ENCODE peak calls at places on chromosomes 4 and X, in four cellular contexts. E, I, M and B are unnamed samples.

GRCh38 chr4:76023381-76023780 is at the start of gene CXCL10:
- DNase-seq in E (no peak), I (no peak), M (no peak), B (no peak)

GRCh38 chrX:46263494-46263893 is 281.7 kb downstream of the ZNF674 start:
- DNase-seq in E (no peak), I (no peak), M (no peak), B (no peak)

GRCh38 chr4:142265536-142265935 is 580.6 kb downstream of the INPP4B start:
- DNase-seq in E (no peak), I (no peak), M (no peak), B (no peak)

GRCh38 chrX:154369453-154370299 is 4.8 kb downstream of the FLNA start:
- DNase-seq in E (peak; percentile 59), I (no peak), M (peak; percentile 25), B (peak; percentile 80)

GRCh38 chrX:22122510-22122909 is 90.4 kb downstream of the PHEX start:
- DNase-seq in E (no peak), I (no peak), M (no peak), B (no peak)

GRCh38 chr4:152609460-152609859 is 70.3 kb downstream of the TMEM154 start:
- DNase-seq in E (no peak), I (no peak), M (no peak), B (no peak)

GRCh38 chrX:150880808-150881165 is 17.7 kb downstream of the CD99L2 start:
- DNase-seq in E (no peak), I (no peak), M (no peak), B (no peak)

GRCh38 chr4:113050361-113050760 is 908 bp downstream of the ANK2 start:
- DNase-seq in E (no peak), I (no peak), M (no peak), B (no peak)

GRCh38 chrX:41604154-41604553 is 84.6 kb upstream of the GPR34 start:
- DNase-seq in E (no peak), I (no peak), M (no peak), B (no peak)

GRCh38 chr4:184471872-184472539 is 2.3 kb downstream of the IRF2 start:
- DNase-seq in E (peak; percentile 18), I (no peak), M (no peak), B (no peak)

GRCh38 chr4:6500481-6501135 is 28.2 kb upstream of the PPP2R2C start:
- DNase-seq in E (no peak), I (no peak), M (no peak), B (no peak)

GRCh38 chrX:153378607-153379006 is 22.5 kb downstream of the PNMA6E start:
- DNase-seq in E (no peak), I (no peak), M (no peak), B (no peak)

GRCh38 chr4:88672987-88673386 is 24.6 kb downstream of the NAP1L5 start:
- DNase-seq in E (peak; percentile 19), I (no peak), M (no peak), B (no peak)

GRCh38 chrX:81082649-81083048 is 119.1 kb downstream of the HMGN5 start:
- DNase-seq in E (no peak), I (no peak), M (no peak), B (no peak)

GRCh38 chrX:111352424-111352823 is 59.6 kb downstream of the DCX start:
- DNase-seq in E (no peak), I (no peak), M (no peak), B (no peak)

GRCh38 chr4:55175779-55176231 is 50.4 kb upstream of the KDR start:
- DNase-seq in E (no peak), I (no peak), M (no peak), B (no peak)
- TF ChIP-seq SPI1 in E (no peak), I (no peak), M (no peak), B (no peak)

DNA sequence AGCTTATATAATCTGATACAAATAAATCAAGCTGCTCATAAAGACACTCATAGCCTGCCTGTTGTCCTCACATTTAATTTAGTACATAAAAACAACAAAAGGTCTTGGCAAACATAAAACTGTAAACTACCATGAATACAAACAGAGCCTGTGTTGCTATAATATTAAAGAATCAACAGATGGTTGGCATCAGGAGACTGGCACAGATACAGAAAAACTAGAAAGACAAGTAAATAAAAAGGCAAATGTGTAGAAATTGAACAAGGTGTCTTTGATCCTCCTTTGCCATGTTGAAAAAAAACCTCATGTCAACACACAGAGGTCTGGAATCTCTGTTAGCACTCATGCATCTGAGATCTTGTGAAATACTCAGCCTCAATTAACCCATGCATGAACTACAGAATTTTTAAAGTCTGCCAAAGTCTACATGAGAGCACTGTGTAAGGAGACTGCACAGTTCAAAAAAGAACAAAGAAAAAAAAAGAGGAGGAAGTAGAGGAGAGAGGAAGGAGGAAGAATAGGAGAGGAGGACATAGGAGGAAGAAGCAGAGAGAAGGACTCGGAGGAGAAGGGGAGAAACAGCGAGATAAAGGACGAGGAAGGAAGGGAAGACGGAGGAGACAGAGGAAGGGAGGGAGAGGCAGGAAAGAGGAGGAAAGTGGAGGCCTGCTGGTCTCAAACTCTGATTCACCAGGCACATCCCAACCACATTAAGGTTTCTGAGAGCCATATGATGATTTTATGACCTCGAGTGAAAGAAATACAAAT is 52.8 kb downstream of the PRDM5 start:
- DNase-seq in E (no peak), I (no peak), M (no peak), B (no peak)
- TF ChIP-seq POLR2AphosphoS5 in E (no peak), I (no peak), M (no peak), B (no peak)

GRCh38 chrX:120512627-120513026 is 43.5 kb upstream of the LAMP2 start:
- DNase-seq in E (no peak), I (no peak), M (no peak), B (no peak)

GRCh38 chrX:120512222-120512621 is 43.1 kb upstream of the LAMP2 start:
- DNase-seq in E (no peak), I (no peak), M (no peak), B (no peak)

GRCh38 chrX:120517936-120518335 is 42.8 kb downstream of the CUL4B start:
- DNase-seq in E (no peak), I (no peak), M (no peak), B (no peak)

DNA sequence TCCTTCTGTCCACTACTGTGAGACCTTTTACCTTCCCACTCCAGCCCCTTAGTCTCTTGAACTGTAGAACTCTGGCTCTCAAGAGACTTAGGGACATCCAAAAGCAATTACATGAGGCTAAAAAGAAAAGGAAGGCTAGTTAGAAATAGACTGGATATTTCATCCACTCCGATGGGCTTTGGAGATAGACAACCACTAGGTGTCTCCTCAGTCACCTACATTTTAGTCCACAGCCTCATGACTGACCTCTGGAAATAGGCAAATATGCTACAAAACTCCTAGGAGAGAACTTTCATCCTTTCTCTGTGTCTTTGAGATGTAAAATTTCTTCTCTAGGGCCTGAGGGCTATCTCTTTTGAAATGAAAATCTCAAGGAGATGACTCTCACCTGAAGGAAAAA is 45.1 kb upstream of the LAMP2 start:
- DNase-seq in E (no peak), I (no peak), M (no peak), B (peak; percentile 34)
- TF ChIP-seq SPI1 in E (no peak), I (no peak), M (no peak), B (no peak)

GRCh38 chr4:143514432-143514831 is 930 bp downstream of the SMARCA5 start:
- DNase-seq in E (peak; percentile 48), I (peak; percentile 5), M (no peak), B (no peak)
- TF ChIP-seq POLR2AphosphoS5 in E (peak; percentile 63), I (no peak), M (no peak), B (no peak)

DNA sequence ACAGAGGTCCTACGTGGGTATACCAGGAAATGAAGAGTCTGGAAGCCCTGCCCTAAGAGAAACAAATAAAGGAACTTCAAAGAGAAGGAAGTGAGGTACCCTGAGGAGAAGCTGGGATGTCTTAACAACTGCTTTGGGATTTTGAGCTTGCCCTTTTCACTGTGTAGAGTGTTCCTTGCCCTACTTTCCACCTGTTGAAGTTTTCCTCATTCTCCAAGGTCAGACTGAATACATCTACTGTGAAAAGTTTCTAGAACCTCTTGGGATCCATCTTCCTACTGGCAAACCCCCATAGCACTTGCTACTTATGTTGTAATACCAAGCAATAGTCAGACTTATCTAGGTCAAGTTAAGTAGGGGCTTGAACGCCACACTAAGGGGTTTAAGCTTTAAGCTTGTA is 1.2 kb upstream of the REST start:
- DNase-seq in E (no peak), I (no peak), M (no peak), B (no peak)
- TF ChIP-seq SPI1 in E (no peak), I (no peak), M (no peak), B (peak; percentile 55)

GRCh38 chr4:145076473-145076855 is 21.5 kb downstream of the ANAPC10 start:
- DNase-seq in E (no peak), I (no peak), M (no peak), B (no peak)
- TF ChIP-seq POLR2AphosphoS5 in E (no peak), I (no peak), M (no peak), B (no peak)

DNA sequence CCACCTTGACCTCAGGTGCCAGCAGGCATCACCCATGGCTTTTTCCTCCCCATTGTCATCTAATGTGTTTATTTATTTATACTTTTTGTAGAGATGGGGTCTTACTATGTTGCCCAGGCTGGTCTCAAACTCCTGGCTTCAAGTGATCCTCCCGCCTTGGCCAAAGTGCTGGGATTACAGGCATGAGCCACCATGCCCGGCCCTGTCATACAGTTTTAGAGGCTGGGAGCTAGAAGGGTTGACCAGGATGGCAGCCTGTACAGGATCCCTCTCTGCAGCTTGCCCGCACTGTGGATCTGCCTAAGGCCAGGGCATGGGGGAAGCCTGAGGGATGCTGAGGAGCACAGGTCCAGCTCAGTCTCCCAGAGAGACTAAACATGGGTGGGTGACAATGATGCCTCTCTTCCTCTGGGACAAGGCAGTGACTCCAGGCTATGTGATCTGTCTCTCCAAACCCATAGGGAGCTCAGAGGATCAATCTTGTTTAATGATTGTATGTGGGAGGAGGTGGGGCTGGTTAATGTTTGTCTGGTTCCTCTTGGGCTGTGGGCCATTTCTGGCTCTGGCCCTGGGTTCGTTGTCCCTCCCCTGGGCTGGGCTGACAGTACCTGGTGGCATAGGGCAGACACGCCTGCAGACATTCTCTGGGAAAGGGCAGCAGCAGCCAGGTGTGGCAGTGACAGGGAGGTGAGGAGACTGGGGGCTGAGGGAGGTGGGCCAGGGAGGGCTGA is 8.3 kb upstream of the GJB1 start:
- DNase-seq in E (no peak), I (no peak), M (no peak), B (no peak)
- TF ChIP-seq SPI1 in E (no peak), I (no peak), M (no peak), B (no peak)

GRCh38 chrX:29397506-29397905 is 810.3 kb downstream of the IL1RAPL1 start:
- DNase-seq in E (no peak), I (no peak), M (no peak), B (no peak)
- TF ChIP-seq POLR2AphosphoS5 in E (no peak), I (no peak), M (no peak), B (no peak)

GRCh38 chr4:82989567-82990429 is 20.8 kb downstream of the LIN54 start:
- DNase-seq in E (no peak), I (no peak), M (peak; percentile 41), B (peak; percentile 3)

GRCh38 chr4:82988323-82988832 is 22.2 kb downstream of the LIN54 start:
- DNase-seq in E (no peak), I (no peak), M (no peak), B (no peak)

GRCh38 chr4:82983450-82983849 is 27.2 kb downstream of the LIN54 start:
- DNase-seq in E (no peak), I (no peak), M (no peak), B (no peak)

GRCh38 chr4:82981116-82981515 is 29.5 kb downstream of the LIN54 start:
- DNase-seq in E (no peak), I (no peak), M (no peak), B (no peak)

DNA sequence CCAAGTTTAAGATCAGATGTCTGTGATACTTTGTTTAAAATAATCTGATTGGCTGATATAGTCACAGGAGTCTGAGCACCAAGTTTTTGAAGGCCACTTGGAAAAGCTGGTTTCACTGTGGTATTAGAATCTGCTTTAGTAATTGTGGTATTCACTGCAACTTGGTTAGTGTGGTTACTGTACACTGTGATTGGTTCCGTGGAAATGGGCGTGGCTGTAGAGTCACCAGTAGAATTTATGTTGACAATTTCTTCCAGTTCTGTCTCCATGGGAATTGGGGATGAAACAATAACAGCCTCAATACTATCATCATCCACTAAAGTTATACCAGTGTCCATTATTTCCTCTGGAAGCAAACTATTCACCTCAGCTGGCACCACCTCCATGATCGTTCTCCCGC is 26.2 kb downstream of the LIN54 start:
- DNase-seq in E (peak; percentile 29), I (no peak), M (no peak), B (no peak)
- TF ChIP-seq SPI1 in E (no peak), I (no peak), M (no peak), B (no peak)